ENCODE peak calls at places on chromosomes 6 and 20, in five cellular contexts. One of them, this sample, is unnamed.

GRCh38 chr6:167130008-167130677 is 7.2 kb downstream of the CCR6 start:
- DNase-seq in A549: no peak
- DNase-seq in WTC11: no peak
- DNase-seq in HepG2: no peak
- DNase-seq in K562: no peak
- DNase-seq in this sample: no peak

GRCh38 chr20:44785768-44786167 is 24.6 kb downstream of the RIMS4 start:
- DNase-seq in A549: peak
- DNase-seq in WTC11: peak
- DNase-seq in HepG2: no peak
- DNase-seq in K562: no peak
- DNase-seq in this sample: no peak

GRCh38 chr6:15207923-15208322 is 37.9 kb upstream of the JARID2 start:
- DNase-seq in A549: no peak
- DNase-seq in WTC11: no peak
- DNase-seq in HepG2: no peak
- DNase-seq in K562: no peak
- DNase-seq in this sample: no peak

GRCh38 chr6:151081658-151082057 is 158.1 kb upstream of the AKAP12 start:
- DNase-seq in A549: no peak
- DNase-seq in WTC11: no peak
- DNase-seq in HepG2: no peak
- DNase-seq in K562: no peak
- DNase-seq in this sample: no peak

GRCh38 chr6:139546117-139546495 is 171.7 kb upstream of the CITED2 start:
- DNase-seq in A549: no peak
- DNase-seq in WTC11: no peak
- DNase-seq in HepG2: no peak
- DNase-seq in K562: no peak
- DNase-seq in this sample: no peak

GRCh38 chr6:168704678-168705077 is 263.7 kb downstream of the SMOC2 start:
- DNase-seq in A549: no peak
- DNase-seq in WTC11: no peak
- DNase-seq in HepG2: no peak
- DNase-seq in K562: no peak
- DNase-seq in this sample: no peak

GRCh38 chr20:35269055-35269781 is 8.7 kb downstream of the MMP24OS start:
- DNase-seq in A549: peak
- DNase-seq in WTC11: peak
- DNase-seq in HepG2: peak
- DNase-seq in K562: peak
- DNase-seq in this sample: no peak

GRCh38 chr6:118669561-118669960 is 18.2 kb upstream of the CEP85L start:
- DNase-seq in A549: no peak
- DNase-seq in WTC11: no peak
- DNase-seq in HepG2: no peak
- DNase-seq in K562: no peak
- DNase-seq in this sample: no peak

GRCh38 chr20:10376271-10377075 is 57.5 kb downstream of the MKKS start:
- DNase-seq in A549: no peak
- DNase-seq in WTC11: no peak
- DNase-seq in HepG2: no peak
- DNase-seq in K562: no peak
- DNase-seq in this sample: no peak

GRCh38 chr6:82951389-82951788 is 114.3 kb downstream of the UBE3D start:
- DNase-seq in A549: no peak
- DNase-seq in WTC11: no peak
- DNase-seq in HepG2: no peak
- DNase-seq in K562: no peak
- DNase-seq in this sample: no peak

GRCh38 chr6:104642871-104643270 is 216.8 kb downstream of the HACE1 start:
- DNase-seq in A549: no peak
- DNase-seq in WTC11: no peak
- DNase-seq in HepG2: no peak
- DNase-seq in K562: no peak
- DNase-seq in this sample: no peak

GRCh38 chr6:104638841-104639290 is 220.9 kb downstream of the HACE1 start:
- DNase-seq in A549: no peak
- DNase-seq in WTC11: no peak
- DNase-seq in HepG2: no peak
- DNase-seq in K562: no peak
- DNase-seq in this sample: no peak

GRCh38 chr6:104640141-104640700 is 219.5 kb downstream of the HACE1 start:
- DNase-seq in A549: no peak
- DNase-seq in WTC11: no peak
- DNase-seq in HepG2: no peak
- DNase-seq in K562: no peak
- DNase-seq in this sample: no peak

GRCh38 chr6:104640761-104641160 is 219.0 kb downstream of the HACE1 start:
- DNase-seq in A549: no peak
- DNase-seq in WTC11: no peak
- DNase-seq in HepG2: no peak
- DNase-seq in K562: no peak
- DNase-seq in this sample: no peak

GRCh38 chr6:104639671-104640070 is 220.0 kb downstream of the HACE1 start:
- DNase-seq in A549: no peak
- DNase-seq in WTC11: no peak
- DNase-seq in HepG2: no peak
- DNase-seq in K562: no peak
- DNase-seq in this sample: peak
- TF ChIP-seq ESRRA in A549: no peak
- TF ChIP-seq ESRRA in WTC11: no peak
- TF ChIP-seq ESRRA in HepG2: no peak
- TF ChIP-seq ESRRA in K562: no peak
- TF ChIP-seq ESRRA in this sample: no peak

GRCh38 chr20:61253264-61253639 is 1.2 kb downstream of the CDH4 start:
- DNase-seq in A549: peak
- DNase-seq in WTC11: peak
- DNase-seq in HepG2: no peak
- DNase-seq in K562: no peak
- DNase-seq in this sample: no peak
- TF ChIP-seq ESRRA in A549: no peak
- TF ChIP-seq ESRRA in WTC11: no peak
- TF ChIP-seq ESRRA in HepG2: no peak
- TF ChIP-seq ESRRA in K562: no peak
- TF ChIP-seq ESRRA in this sample: no peak

GRCh38 chr6:1872649-1873131 is 263.0 kb downstream of the FOXC1 start:
- DNase-seq in A549: no peak
- DNase-seq in WTC11: peak
- DNase-seq in HepG2: no peak
- DNase-seq in K562: no peak
- DNase-seq in this sample: no peak
- TF ChIP-seq ESRRA in A549: no peak
- TF ChIP-seq ESRRA in WTC11: no peak
- TF ChIP-seq ESRRA in HepG2: no peak
- TF ChIP-seq ESRRA in K562: no peak
- TF ChIP-seq ESRRA in this sample: no peak

DNA sequence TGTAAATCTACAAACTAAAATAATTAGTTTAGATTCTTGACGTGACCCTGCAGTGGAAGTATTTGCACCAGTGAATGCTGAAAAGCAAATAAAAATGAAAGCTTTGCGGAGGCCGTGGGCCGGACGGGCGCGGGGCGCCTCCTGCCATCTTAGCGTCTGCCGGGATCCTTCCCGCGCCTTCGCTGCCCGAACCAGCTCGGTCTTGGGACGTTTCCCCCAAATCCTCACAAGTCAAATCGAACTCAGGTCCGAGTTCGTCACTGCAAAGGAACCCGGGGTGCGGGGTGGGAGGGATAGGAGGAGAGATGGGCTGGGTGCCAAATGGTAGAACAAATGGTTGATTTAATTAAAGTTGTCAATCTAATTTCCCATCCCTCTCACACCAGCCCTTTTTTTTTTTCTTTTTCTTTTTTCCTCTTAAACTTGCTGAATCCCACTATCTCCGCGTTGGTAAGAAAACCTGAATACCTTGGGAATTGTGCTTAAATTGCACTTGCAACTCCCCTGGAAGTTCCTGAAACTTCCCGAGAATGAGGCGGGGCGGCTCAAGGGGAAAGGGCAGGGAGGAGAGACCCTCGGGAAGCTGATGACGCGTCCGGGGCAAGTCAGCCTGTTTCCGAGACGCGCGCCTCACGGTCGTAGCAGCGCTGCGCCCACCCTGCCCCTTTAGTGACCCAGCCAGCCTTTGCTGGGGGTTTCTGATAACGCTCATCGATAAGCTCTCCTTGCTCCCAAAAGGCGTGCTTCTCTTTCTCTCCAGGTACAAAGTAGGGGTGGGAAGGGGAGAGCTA is 1.7 kb downstream of the GJA1 start:
- DNase-seq in A549: peak
- DNase-seq in WTC11: peak
- DNase-seq in HepG2: no peak
- DNase-seq in K562: no peak
- DNase-seq in this sample: no peak
- TF ChIP-seq ESRRA in A549: no peak
- TF ChIP-seq ESRRA in WTC11: no peak
- TF ChIP-seq ESRRA in HepG2: no peak
- TF ChIP-seq ESRRA in K562: no peak
- TF ChIP-seq ESRRA in this sample: no peak

This sample was measured in GM12878.